ENCODE peak calls at places on chromosomes 13 and 19, in six cellular contexts. One of them, this sample, is unnamed.

GRCh38 chr19:51501594-51502263 is at the start of gene SIGLEC12:
- DNase-seq in GM23338: no peak
- DNase-seq in PC-3: no peak
- DNase-seq in SK-N-SH: no peak
- DNase-seq in GM23248: no peak
- DNase-seq in hepatocyte: no peak
- DNase-seq in this sample: no peak

GRCh38 chr19:41335467-41335866 is 18.3 kb downstream of the TGFB1 start:
- DNase-seq in GM23338: no peak
- DNase-seq in PC-3: peak
- DNase-seq in SK-N-SH: no peak
- DNase-seq in GM23248: no peak
- DNase-seq in hepatocyte: no peak
- DNase-seq in this sample: no peak

GRCh38 chr13:79779761-79780160 is 298.8 kb downstream of the NDFIP2 start:
- DNase-seq in GM23338: no peak
- DNase-seq in PC-3: peak
- DNase-seq in SK-N-SH: no peak
- DNase-seq in GM23248: peak
- DNase-seq in hepatocyte: peak
- DNase-seq in this sample: peak

GRCh38 chr19:50496189-50497029 is 14.6 kb downstream of the JOSD2 start:
- DNase-seq in GM23338: peak
- DNase-seq in PC-3: no peak
- DNase-seq in SK-N-SH: peak
- DNase-seq in GM23248: no peak
- DNase-seq in hepatocyte: no peak
- DNase-seq in this sample: peak

GRCh38 chr13:30972888-30973377 is 40.5 kb downstream of the TEX26 start:
- DNase-seq in GM23338: no peak
- DNase-seq in PC-3: peak
- DNase-seq in SK-N-SH: no peak
- DNase-seq in GM23248: peak
- DNase-seq in hepatocyte: peak
- DNase-seq in this sample: no peak

GRCh38 chr19:13597625-13598024 is 91.3 kb upstream of the CACNA1A start:
- DNase-seq in GM23338: peak
- DNase-seq in PC-3: peak
- DNase-seq in SK-N-SH: peak
- DNase-seq in GM23248: peak
- DNase-seq in hepatocyte: peak
- DNase-seq in this sample: peak

GRCh38 chr19:1938071-1938470 is 2.9 kb upstream of the CSNK1G2 start:
- DNase-seq in GM23338: no peak
- DNase-seq in PC-3: no peak
- DNase-seq in SK-N-SH: no peak
- DNase-seq in GM23248: no peak
- DNase-seq in hepatocyte: no peak
- DNase-seq in this sample: no peak

GRCh38 chr13:59951011-59951410 is 212.7 kb downstream of the DIAPH3 start:
- DNase-seq in GM23338: no peak
- DNase-seq in PC-3: no peak
- DNase-seq in SK-N-SH: no peak
- DNase-seq in GM23248: no peak
- DNase-seq in hepatocyte: no peak
- DNase-seq in this sample: no peak

GRCh38 chr13:103615778-103616177 is 549.6 kb upstream of the SLC10A2 start:
- DNase-seq in GM23338: no peak
- DNase-seq in PC-3: no peak
- DNase-seq in SK-N-SH: no peak
- DNase-seq in GM23248: no peak
- DNase-seq in hepatocyte: no peak
- DNase-seq in this sample: no peak

GRCh38 chr19:49241769-49242168 is 83.2 kb downstream of the SLC6A16 start:
- DNase-seq in GM23338: no peak
- DNase-seq in PC-3: no peak
- DNase-seq in SK-N-SH: no peak
- DNase-seq in GM23248: no peak
- DNase-seq in hepatocyte: no peak
- DNase-seq in this sample: no peak

GRCh38 chr19:49243726-49244125 is 81.3 kb downstream of the SLC6A16 start:
- DNase-seq in GM23338: no peak
- DNase-seq in PC-3: no peak
- DNase-seq in SK-N-SH: no peak
- DNase-seq in GM23248: no peak
- DNase-seq in hepatocyte: no peak
- DNase-seq in this sample: no peak

GRCh38 chr19:49244256-49244655 is 80.7 kb downstream of the SLC6A16 start:
- DNase-seq in GM23338: no peak
- DNase-seq in PC-3: no peak
- DNase-seq in SK-N-SH: no peak
- DNase-seq in GM23248: no peak
- DNase-seq in hepatocyte: no peak
- DNase-seq in this sample: no peak

GRCh38 chr19:49243129-49243528 is 81.9 kb downstream of the SLC6A16 start:
- DNase-seq in GM23338: peak
- DNase-seq in PC-3: no peak
- DNase-seq in SK-N-SH: no peak
- DNase-seq in GM23248: no peak
- DNase-seq in hepatocyte: no peak
- DNase-seq in this sample: peak
- H3K4me2 ChIP-seq in GM23338: no peak
- H3K4me2 ChIP-seq in PC-3: no peak
- H3K4me2 ChIP-seq in SK-N-SH: no peak
- H3K4me2 ChIP-seq in GM23248: no peak
- H3K4me2 ChIP-seq in hepatocyte: no peak
- H3K4me2 ChIP-seq in this sample: peak

GRCh38 chr19:54190503-54190941 is 586 bp upstream of the TSEN34 start:
- DNase-seq in GM23338: peak
- DNase-seq in PC-3: peak
- DNase-seq in SK-N-SH: peak
- DNase-seq in GM23248: peak
- DNase-seq in hepatocyte: peak
- DNase-seq in this sample: peak

GRCh38 chr19:54191671-54192453 is 754 bp downstream of the TSEN34 start:
- DNase-seq in GM23338: no peak
- DNase-seq in PC-3: no peak
- DNase-seq in SK-N-SH: no peak
- DNase-seq in GM23248: peak
- DNase-seq in hepatocyte: no peak
- DNase-seq in this sample: no peak

GRCh38 chr19:54189668-54190502 is 505 bp upstream of the MBOAT7 start:
- DNase-seq in GM23338: peak
- DNase-seq in PC-3: peak
- DNase-seq in SK-N-SH: peak
- DNase-seq in GM23248: peak
- DNase-seq in hepatocyte: peak
- DNase-seq in this sample: peak

GRCh38 chr19:54192972-54193371 is 1.9 kb downstream of the TSEN34 start:
- DNase-seq in GM23338: no peak
- DNase-seq in PC-3: no peak
- DNase-seq in SK-N-SH: no peak
- DNase-seq in GM23248: no peak
- DNase-seq in hepatocyte: no peak
- DNase-seq in this sample: no peak

GRCh38 chr19:54190942-54191670 is at the start of gene TSEN34:
- DNase-seq in GM23338: peak
- DNase-seq in PC-3: peak
- DNase-seq in SK-N-SH: peak
- DNase-seq in GM23248: peak
- DNase-seq in hepatocyte: peak
- DNase-seq in this sample: peak
- H2AFZ ChIP-seq in GM23338: peak
- H2AFZ ChIP-seq in PC-3: peak
- H2AFZ ChIP-seq in SK-N-SH: peak
- H2AFZ ChIP-seq in GM23248: peak
- H2AFZ ChIP-seq in hepatocyte: peak
- H2AFZ ChIP-seq in this sample: peak

GRCh38 chr13:24998433-24998832 is 97.5 kb upstream of the PABPC3 start:
- DNase-seq in GM23338: no peak
- DNase-seq in PC-3: no peak
- DNase-seq in SK-N-SH: no peak
- DNase-seq in GM23248: no peak
- DNase-seq in hepatocyte: no peak
- DNase-seq in this sample: no peak

GRCh38 chr13:24997367-24997967 is 98.5 kb upstream of the PABPC3 start:
- DNase-seq in GM23338: peak
- DNase-seq in PC-3: peak
- DNase-seq in SK-N-SH: peak
- DNase-seq in GM23248: peak
- DNase-seq in hepatocyte: peak
- DNase-seq in this sample: peak

DNA sequence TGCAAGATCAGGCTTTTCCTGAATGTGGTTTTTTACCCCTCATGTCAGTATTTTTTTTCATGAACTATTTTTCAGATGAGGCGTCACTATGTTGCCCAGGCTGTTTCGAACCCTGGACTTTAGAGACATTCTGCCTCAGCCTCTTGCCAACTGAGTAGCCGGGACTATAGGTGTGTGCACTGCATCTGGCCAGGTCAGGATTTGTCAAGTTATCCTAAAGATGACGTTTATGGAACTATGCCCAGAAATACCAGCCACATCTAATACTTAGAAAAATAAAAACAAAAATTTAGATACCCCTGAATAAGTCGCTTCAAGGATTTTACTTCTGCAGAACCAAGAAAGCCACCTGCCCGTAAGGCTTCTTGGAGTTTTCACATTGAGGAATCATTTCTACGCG is 94.1 kb upstream of the PABPC3 start:
- DNase-seq in GM23338: no peak
- DNase-seq in PC-3: peak
- DNase-seq in SK-N-SH: no peak
- DNase-seq in GM23248: no peak
- DNase-seq in hepatocyte: no peak
- DNase-seq in this sample: no peak
- TF ChIP-seq EZH2phosphoT487 in GM23338: no peak
- TF ChIP-seq EZH2phosphoT487 in PC-3: no peak
- TF ChIP-seq EZH2phosphoT487 in SK-N-SH: no peak
- TF ChIP-seq EZH2phosphoT487 in GM23248: no peak
- TF ChIP-seq EZH2phosphoT487 in hepatocyte: no peak
- TF ChIP-seq EZH2phosphoT487 in this sample: no peak

DNA sequence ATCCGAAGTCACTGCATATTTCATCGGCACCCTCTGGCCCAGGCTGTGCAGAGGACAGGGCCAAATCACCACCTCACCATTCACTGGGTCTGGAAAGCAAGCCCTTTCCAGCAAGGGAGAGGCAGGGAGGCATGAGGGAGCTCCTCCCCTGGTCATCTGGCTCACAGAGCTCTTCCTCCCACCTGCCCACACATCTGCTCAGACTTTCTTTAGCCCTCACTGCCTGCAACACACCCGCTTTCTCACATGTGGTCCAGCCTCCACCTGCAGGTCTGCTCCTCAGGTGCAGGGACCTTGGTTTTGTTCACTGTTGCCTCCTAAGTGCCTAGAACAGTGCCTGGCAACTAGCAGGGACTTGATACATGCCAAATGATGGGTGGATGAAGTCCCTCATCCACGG is 21.0 kb upstream of the SLC35E1 start:
- DNase-seq in GM23338: no peak
- DNase-seq in PC-3: no peak
- DNase-seq in SK-N-SH: no peak
- DNase-seq in GM23248: no peak
- DNase-seq in hepatocyte: no peak
- DNase-seq in this sample: no peak
- H3K4me2 ChIP-seq in GM23338: no peak
- H3K4me2 ChIP-seq in PC-3: no peak
- H3K4me2 ChIP-seq in SK-N-SH: no peak
- H3K4me2 ChIP-seq in GM23248: no peak
- H3K4me2 ChIP-seq in hepatocyte: no peak
- H3K4me2 ChIP-seq in this sample: no peak

DNA sequence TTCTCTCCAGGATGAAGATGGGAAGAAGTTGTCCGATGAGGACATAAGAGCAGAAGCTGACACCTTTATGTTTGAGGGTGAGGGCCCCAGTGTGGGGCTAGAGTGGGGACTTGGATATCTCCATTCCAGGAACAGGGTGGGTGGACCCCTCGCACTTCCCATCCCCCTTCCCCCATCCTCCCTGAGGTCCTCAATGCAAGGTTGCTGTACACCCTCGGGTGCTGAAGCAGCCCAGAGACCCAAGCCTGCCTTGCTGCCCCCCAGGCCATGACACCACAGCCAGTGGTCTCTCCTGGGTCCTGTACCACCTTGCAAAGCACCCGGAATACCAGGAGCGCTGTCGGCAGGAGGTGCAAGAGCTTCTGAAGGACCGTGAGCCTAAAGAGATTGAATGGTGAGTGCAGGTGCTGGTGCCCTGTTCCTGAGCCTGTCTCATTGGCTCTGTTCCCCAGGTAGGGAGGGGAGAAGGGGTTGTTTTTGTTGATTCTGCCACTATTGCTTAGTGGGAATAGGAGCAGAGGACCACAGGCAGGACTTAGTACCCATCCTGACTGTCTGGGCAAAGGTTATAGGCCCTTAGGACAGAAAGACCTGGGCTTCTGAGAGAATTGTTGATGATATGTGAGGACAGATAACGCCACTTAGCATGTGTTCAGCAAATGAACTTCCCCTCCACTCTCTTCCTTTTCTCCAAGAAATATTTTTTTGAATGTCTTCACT is 12.0 kb downstream of the CYP4F3 start:
- DNase-seq in GM23338: no peak
- DNase-seq in PC-3: no peak
- DNase-seq in SK-N-SH: no peak
- DNase-seq in GM23248: no peak
- DNase-seq in hepatocyte: no peak
- DNase-seq in this sample: no peak
- H2AFZ ChIP-seq in GM23338: no peak
- H2AFZ ChIP-seq in PC-3: no peak
- H2AFZ ChIP-seq in SK-N-SH: no peak
- H2AFZ ChIP-seq in GM23248: no peak
- H2AFZ ChIP-seq in hepatocyte: no peak
- H2AFZ ChIP-seq in this sample: no peak

GRCh38 chr13:93227906-93228801 is 1.5 kb downstream of the GPC6 start:
- DNase-seq in GM23338: peak
- DNase-seq in PC-3: peak
- DNase-seq in SK-N-SH: peak
- DNase-seq in GM23248: peak
- DNase-seq in hepatocyte: peak
- DNase-seq in this sample: peak
- TF ChIP-seq EZH2phosphoT487 in GM23338: no peak
- TF ChIP-seq EZH2phosphoT487 in PC-3: no peak
- TF ChIP-seq EZH2phosphoT487 in SK-N-SH: no peak
- TF ChIP-seq EZH2phosphoT487 in GM23248: no peak
- TF ChIP-seq EZH2phosphoT487 in hepatocyte: no peak
- TF ChIP-seq EZH2phosphoT487 in this sample: no peak

GRCh38 chr13:112572408-112572807 is 15.5 kb downstream of the TUBGCP3 start:
- DNase-seq in GM23338: no peak
- DNase-seq in PC-3: no peak
- DNase-seq in SK-N-SH: no peak
- DNase-seq in GM23248: no peak
- DNase-seq in hepatocyte: no peak
- DNase-seq in this sample: no peak
- H3K4me2 ChIP-seq in GM23338: no peak
- H3K4me2 ChIP-seq in PC-3: no peak
- H3K4me2 ChIP-seq in SK-N-SH: no peak
- H3K4me2 ChIP-seq in GM23248: no peak
- H3K4me2 ChIP-seq in hepatocyte: no peak
- H3K4me2 ChIP-seq in this sample: no peak

This sample was measured in neural progenitor cell.